ENCODE peak calls at places on chromosomes 7 and 10, in five cellular contexts. Y is nephron progenitor cell, Q is GM12864, D is left ventricle myocardium inferior, I is brain microvascular endothelial cell. O is an unnamed sample.

GRCh38 chr10:31604141-31604540 is 285.1 kb downstream of the ZEB1 start:
- DNase-seq in Y (peak), Q (no peak), D (no peak), I (no peak), O (no peak)

GRCh38 chr10:11017575-11018425 is at the start of gene CELF2:
- DNase-seq in Y (peak), Q (no peak), D (peak), I (no peak), O (peak)

GRCh38 chr10:11011436-11011835 is 6.2 kb upstream of the CELF2 start:
- DNase-seq in Y (no peak), Q (no peak), D (no peak), I (no peak), O (no peak)

GRCh38 chr7:43431020-43431595 is 151.8 kb upstream of the STK17A start:
- DNase-seq in Y (no peak), Q (no peak), D (no peak), I (no peak), O (no peak)

GRCh38 chr7:144127714-144128334 is 4.8 kb downstream of the OR2A14 start:
- DNase-seq in Y (peak), Q (peak), D (peak), I (peak), O (peak)

GRCh38 chr10:75984067-75984466 is 552.6 kb downstream of the LRMDA start:
- DNase-seq in Y (no peak), Q (no peak), D (no peak), I (no peak), O (no peak)

GRCh38 chr10:24128066-24128751 is 80.7 kb upstream of the KIAA1217 start:
- DNase-seq in Y (peak), Q (no peak), D (no peak), I (no peak), O (no peak)

GRCh38 chr10:67801118-67801517 is 36.9 kb downstream of the DNAJC12 start:
- DNase-seq in Y (no peak), Q (no peak), D (no peak), I (no peak), O (no peak)

GRCh38 chr10:69537449-69537848 is 35.8 kb downstream of the NEUROG3 start:
- DNase-seq in Y (no peak), Q (no peak), D (no peak), I (no peak), O (no peak)

GRCh38 chr7:90726623-90727022 is 130.5 kb downstream of the CDK14 start:
- DNase-seq in Y (no peak), Q (no peak), D (no peak), I (peak), O (no peak)

GRCh38 chr7:27205325-27206280 is 5.7 kb upstream of the HOXA13 start:
- DNase-seq in Y (no peak), Q (no peak), D (no peak), I (no peak), O (no peak)

GRCh38 chr10:63072951-63073350 is 60.2 kb upstream of the NRBF2 start:
- DNase-seq in Y (peak), Q (no peak), D (no peak), I (no peak), O (no peak)

GRCh38 chr10:87661861-87662785 is 2.4 kb downstream of the PAPSS2 start:
- DNase-seq in Y (no peak), Q (no peak), D (no peak), I (peak), O (no peak)

GRCh38 chr7:84022686-84023308 is 171.8 kb downstream of the SEMA3A start:
- DNase-seq in Y (no peak), Q (no peak), D (no peak), I (no peak), O (no peak)

GRCh38 chr10:11697718-11698527 is 44.3 kb upstream of the ECHDC3 start:
- DNase-seq in Y (no peak), Q (no peak), D (no peak), I (no peak), O (no peak)

GRCh38 chr10:17533731-17534130 is 79.3 kb upstream of the ST8SIA6 start:
- DNase-seq in Y (no peak), Q (no peak), D (no peak), I (no peak), O (no peak)

GRCh38 chr10:125646311-125646710 is 36.7 kb downstream of the TEX36 start:
- DNase-seq in Y (no peak), Q (no peak), D (no peak), I (no peak), O (no peak)

GRCh38 chr10:99292159-99292558 is 37.0 kb upstream of the CNNM1 start:
- DNase-seq in Y (no peak), Q (no peak), D (no peak), I (no peak), O (no peak)

GRCh38 chr7:73831656-73832579 is 1.1 kb downstream of the CLDN4 start:
- DNase-seq in Y (peak), Q (no peak), D (no peak), I (no peak), O (no peak)

GRCh38 chr7:26197153-26198115 is 3.1 kb downstream of the HNRNPA2B1 start:
- DNase-seq in Y (no peak), Q (no peak), D (no peak), I (no peak), O (no peak)

GRCh38 chr10:96222908-96223307 is 48.5 kb downstream of the BLNK start:
- DNase-seq in Y (no peak), Q (no peak), D (no peak), I (no peak), O (no peak)

GRCh38 chr10:96225119-96225518 is 46.2 kb downstream of the BLNK start:
- DNase-seq in Y (no peak), Q (no peak), D (no peak), I (no peak), O (no peak)

GRCh38 chr10:96218826-96219225 is 52.5 kb downstream of the BLNK start:
- DNase-seq in Y (no peak), Q (no peak), D (no peak), I (no peak), O (no peak)

GRCh38 chr10:96217711-96218110 is 53.7 kb downstream of the BLNK start:
- DNase-seq in Y (no peak), Q (no peak), D (no peak), I (no peak), O (no peak)

DNA sequence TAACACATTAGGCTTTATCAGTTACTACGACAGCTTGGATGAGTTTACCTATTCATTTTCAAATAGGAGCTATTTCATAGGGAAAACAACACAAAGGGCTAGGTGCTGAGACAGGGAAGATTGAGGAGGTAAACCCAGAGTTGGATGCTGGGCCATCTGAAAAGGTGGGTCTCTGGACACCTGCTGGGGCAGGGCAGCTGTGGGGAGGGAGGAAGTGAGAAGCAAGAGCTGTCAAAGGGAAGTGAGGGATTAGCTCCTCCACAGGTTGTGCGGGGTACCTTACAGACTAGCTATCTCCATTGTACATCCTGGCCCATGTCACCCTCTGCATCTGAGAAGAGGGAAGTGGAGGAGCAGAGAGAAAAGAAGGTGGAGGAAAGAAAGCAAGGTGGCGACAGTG is 48.9 kb downstream of the BLNK start:
- DNase-seq in Y (no peak), Q (no peak), D (no peak), I (no peak), O (no peak)
- TF ChIP-seq CTCF in Y (no peak), Q (no peak), D (no peak), I (no peak), O (no peak)

DNA sequence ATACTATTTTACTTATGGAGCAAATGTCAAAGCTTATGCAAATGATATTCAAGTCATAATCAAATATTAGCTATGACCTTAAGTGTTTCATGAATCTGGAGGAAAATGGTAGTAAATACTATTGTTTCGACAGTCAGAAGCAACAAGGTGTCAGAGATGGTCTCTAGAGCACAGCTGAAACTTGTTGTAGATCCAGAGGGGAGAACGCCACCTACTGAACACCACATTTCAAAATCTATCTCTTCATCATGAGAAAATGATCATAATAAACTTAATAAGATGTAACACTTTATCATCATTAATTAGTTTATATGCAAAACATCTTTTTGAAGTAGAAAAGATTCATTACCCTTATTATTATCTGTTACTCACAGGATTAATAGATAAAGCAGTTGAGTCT is 418.7 kb downstream of the GATA3 start:
- DNase-seq in Y (no peak), Q (no peak), D (no peak), I (no peak), O (no peak)
- TF ChIP-seq CTCF in Y (no peak), Q (peak), D (peak), I (no peak), O (no peak)

GRCh38 chr10:22619111-22619510 is 95.3 kb downstream of the PIP4K2A start:
- DNase-seq in Y (no peak), Q (no peak), D (no peak), I (no peak), O (no peak)

GRCh38 chr10:22615819-22616499 is 98.4 kb downstream of the PIP4K2A start:
- DNase-seq in Y (no peak), Q (no peak), D (peak), I (no peak), O (no peak)

GRCh38 chr10:22618081-22618785 is 96.1 kb downstream of the PIP4K2A start:
- DNase-seq in Y (no peak), Q (no peak), D (no peak), I (peak), O (no peak)

GRCh38 chr10:22615101-22615500 is 99.3 kb downstream of the PIP4K2A start:
- DNase-seq in Y (no peak), Q (no peak), D (no peak), I (no peak), O (no peak)

DNA sequence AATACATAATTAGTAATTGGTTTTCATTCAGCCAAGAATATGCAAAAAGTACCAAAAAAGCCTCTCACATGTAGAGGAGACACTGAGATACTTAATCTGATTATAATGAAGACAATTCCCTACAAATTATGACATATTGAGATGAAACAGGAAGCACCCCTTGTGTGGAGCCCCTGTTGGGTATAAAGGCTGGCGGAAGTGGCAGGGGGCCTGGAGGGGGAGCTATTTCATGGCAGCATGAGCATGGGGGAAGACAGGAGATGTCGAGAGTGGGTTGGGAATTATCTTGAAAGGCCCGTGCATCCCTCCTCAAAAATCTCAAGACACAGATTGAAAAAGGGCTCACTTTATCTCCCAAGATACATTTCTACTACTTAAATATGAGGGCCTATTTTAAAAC is 96.9 kb downstream of the PIP4K2A start:
- DNase-seq in Y (no peak), Q (no peak), D (no peak), I (no peak), O (no peak)
- TF ChIP-seq CTCF in Y (no peak), Q (peak), D (no peak), I (peak), O (no peak)

GRCh38 chr7:96778263-96778662 is 68.6 kb upstream of the SEM1 start:
- DNase-seq in Y (no peak), Q (no peak), D (no peak), I (no peak), O (no peak)
- TF ChIP-seq CTCF in Y (no peak), Q (peak), D (no peak), I (peak), O (no peak)

GRCh38 chr7:149476791-149477190 is 15.9 kb upstream of the ZNF777 start:
- DNase-seq in Y (no peak), Q (no peak), D (no peak), I (no peak), O (no peak)

GRCh38 chr7:149471289-149471953 is 10.6 kb upstream of the ZNF777 start:
- DNase-seq in Y (no peak), Q (no peak), D (no peak), I (no peak), O (no peak)

GRCh38 chr7:149473251-149473650 is 12.4 kb upstream of the ZNF777 start:
- DNase-seq in Y (no peak), Q (no peak), D (no peak), I (no peak), O (no peak)

GRCh38 chr7:149475121-149476045 is 14.5 kb upstream of the ZNF777 start:
- DNase-seq in Y (no peak), Q (no peak), D (no peak), I (no peak), O (no peak)

GRCh38 chr7:149474309-149475120 is 13.7 kb upstream of the ZNF777 start:
- DNase-seq in Y (no peak), Q (no peak), D (no peak), I (no peak), O (no peak)
- TF ChIP-seq CTCF in Y (no peak), Q (peak), D (no peak), I (peak), O (no peak)

GRCh38 chr7:99628471-99629465 is 12.0 kb downstream of the ZSCAN25 start:
- DNase-seq in Y (no peak), Q (no peak), D (no peak), I (no peak), O (no peak)

GRCh38 chr7:99627513-99627912 is 10.8 kb downstream of the ZSCAN25 start:
- DNase-seq in Y (no peak), Q (no peak), D (no peak), I (no peak), O (no peak)

GRCh38 chr7:99629643-99630042 is 12.9 kb downstream of the ZSCAN25 start:
- DNase-seq in Y (no peak), Q (no peak), D (no peak), I (no peak), O (no peak)

GRCh38 chr7:99626661-99627060 is 9.9 kb downstream of the ZSCAN25 start:
- DNase-seq in Y (no peak), Q (no peak), D (no peak), I (no peak), O (no peak)

DNA sequence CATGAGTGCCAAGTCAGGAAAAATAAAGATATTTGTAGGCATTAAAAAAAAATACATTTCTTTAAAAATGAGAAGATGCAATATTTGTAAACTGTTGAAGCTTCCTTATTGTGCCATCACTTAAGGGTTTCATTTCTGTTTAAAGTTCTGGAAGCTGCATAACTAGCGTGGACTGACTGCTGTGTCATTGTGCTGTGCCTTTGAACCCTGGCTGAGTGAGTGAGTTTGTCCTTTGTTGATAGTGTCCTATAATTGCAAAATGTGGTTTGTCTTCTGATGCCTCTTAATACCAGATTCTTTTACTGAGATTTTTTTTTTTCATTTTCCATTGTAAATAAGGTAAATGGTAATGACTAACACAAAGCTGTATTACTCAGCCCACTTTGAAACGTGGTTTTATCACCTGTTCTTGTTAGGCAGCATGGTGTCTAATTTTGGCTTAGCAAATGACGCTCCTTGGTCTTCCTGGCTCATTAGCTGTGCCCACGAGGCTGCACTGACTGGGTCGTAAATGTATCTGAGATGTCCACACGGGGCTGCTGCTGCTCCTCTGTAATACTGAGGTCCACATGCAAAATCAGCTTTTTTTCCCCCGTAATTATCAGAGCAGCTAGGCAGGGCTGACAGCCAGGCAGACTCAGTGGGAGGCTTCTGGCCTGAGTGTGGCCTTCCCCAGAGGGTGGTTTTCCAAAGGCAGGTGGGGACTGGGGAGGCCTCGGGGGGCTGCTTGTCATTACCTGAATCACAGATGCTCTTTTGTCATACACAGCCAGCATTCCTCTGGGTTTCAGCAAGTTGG is 14.8 kb downstream of the ZSCAN25 start:
- DNase-seq in Y (no peak), Q (no peak), D (peak), I (peak), O (no peak)
- TF ChIP-seq CTCF in Y (no peak), Q (peak), D (peak), I (peak), O (no peak)